ENCODE peak calls at places on chromosome 6, in seven cellular contexts. L is neuronal stem cell, E is H9, U is IMR-90, I is mesenchymal stem cell, D is H1, V is mesendoderm. G is an unnamed sample.

GRCh38 chr6:136725124-136725523 is 67.2 kb downstream of the MAP3K5 start:
- DNase-seq in L (no peak), I (no peak), E (no peak), U (peak; percentile 8), V (no peak), D (no peak), G (peak; percentile 51)

GRCh38 chr6:77401231-77401630 is 62.1 kb downstream of the HTR1B start:
- DNase-seq in V (no peak), I (no peak), D (no peak), L (no peak), E (no peak), U (no peak), G (peak; percentile 85)

GRCh38 chr6:20056350-20056992 is 155.8 kb downstream of the MBOAT1 start:
- DNase-seq in V (peak; percentile 59), U (peak; percentile 63), D (no peak), I (peak; percentile 46), L (peak; percentile 48), E (no peak), G (peak; percentile 75)

GRCh38 chr6:40778186-40778585 is 191.0 kb upstream of the LRFN2 start:
- DNase-seq in V (peak; percentile 75), E (no peak), I (peak; percentile 42), U (peak; percentile 32), D (no peak), L (no peak), G (no peak)

GRCh38 chr6:16136086-16136485 is 7.2 kb downstream of the MYLIP start:
- DNase-seq in E (no peak), V (no peak), U (no peak), D (no peak), I (no peak), L (no peak), G (no peak)

GRCh38 chr6:137746264-137746663 is 120.8 kb upstream of the TNFAIP3 start:
- DNase-seq in L (no peak), D (no peak), I (no peak), U (no peak), V (no peak), E (no peak), G (no peak)

GRCh38 chr6:155212616-155213380 is 51.0 kb upstream of the CLDN20 start:
- DNase-seq in I (no peak), E (no peak), L (no peak), V (no peak), U (no peak), D (no peak), G (peak; percentile 88)

GRCh38 chr6:33698494-33698893 is 13.0 kb downstream of the UQCC2 start:
- DNase-seq in V (no peak), E (no peak), D (no peak), U (no peak), L (no peak), I (no peak), G (no peak)

GRCh38 chr6:156832166-156832743 is 55.1 kb downstream of the ARID1B start:
- DNase-seq in V (no peak), I (peak; percentile 49), E (no peak), D (no peak), L (no peak), U (peak; percentile 72), G (no peak)

GRCh38 chr6:15073344-15073789 is 172.5 kb upstream of the JARID2 start:
- DNase-seq in I (no peak), D (no peak), V (peak; percentile 64), E (no peak), U (peak; percentile 18), L (no peak), G (no peak)

GRCh38 chr6:88367248-88367647 is 201.1 kb upstream of the CNR1 start:
- DNase-seq in V (no peak), L (no peak), D (no peak), I (no peak), E (no peak), U (no peak), G (no peak)

GRCh38 chr6:157997893-157998608 is 16.4 kb downstream of the SYNJ2 start:
- DNase-seq in D (no peak), E (no peak), U (no peak), L (no peak), I (no peak), V (no peak), G (no peak)

GRCh38 chr6:137926207-137926731 is 59.2 kb downstream of the TNFAIP3 start:
- DNase-seq in E (peak; percentile 40), I (peak; percentile 90), U (peak; percentile 92), D (peak; percentile 23), V (peak; percentile 93), L (peak; percentile 6), G (peak; percentile 93)

GRCh38 chr6:11210386-11211138 is 21.9 kb downstream of the NEDD9 start:
- DNase-seq in I (no peak), L (no peak), D (no peak), V (peak; percentile 61), U (no peak), E (no peak), G (no peak)

GRCh38 chr6:24847402-24847801 is 48.7 kb upstream of the ARMH2 start:
- DNase-seq in V (no peak), I (no peak), U (no peak), L (no peak), E (no peak), D (no peak), G (no peak)

GRCh38 chr6:156776841-156777576 is at the start of gene ARID1B:
- DNase-seq in E (peak; percentile 57), U (peak; percentile 83), V (peak; percentile 85), L (peak; percentile 74), I (peak; percentile 89), D (no peak), G (peak; percentile 87)

GRCh38 chr6:158642097-158642601 is 2.4 kb downstream of the DYNLT1 start:
- DNase-seq in I (peak; percentile 83), V (no peak), L (no peak), U (peak; percentile 96), E (no peak), D (no peak), G (peak; percentile 66)

GRCh38 chr6:53917464-53917842 is 122.6 kb downstream of the LRRC1 start:
- DNase-seq in U (no peak), L (no peak), D (no peak), E (no peak), I (no peak), V (no peak), G (no peak)

DNA sequence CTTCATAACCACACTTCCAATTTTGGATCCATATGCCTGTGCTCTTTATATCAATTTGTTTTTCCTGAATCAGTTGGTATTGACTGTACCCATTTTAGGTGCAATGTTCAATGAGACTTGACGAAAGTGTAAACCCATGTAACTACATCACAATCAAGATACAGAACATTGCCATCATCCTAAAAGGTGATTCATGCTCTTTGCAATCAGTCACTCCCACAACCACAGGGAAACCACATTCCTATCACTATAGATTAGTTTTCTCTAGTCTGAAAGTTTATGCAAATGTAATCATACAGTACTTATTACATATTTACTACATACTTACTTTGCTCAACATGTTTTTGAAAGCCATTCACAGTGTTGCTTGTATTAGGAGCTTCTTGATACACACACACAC is 167.4 kb downstream of the ADGRG6 start:
- DNase-seq in L (no peak), V (no peak), I (no peak), E (no peak), U (peak; percentile 8), D (no peak), G (peak; percentile 16)
- H2AK5ac ChIP-seq in L (no peak overlapping the region), V (no peak overlapping the region), I (no peak overlapping the region), E (no peak overlapping the region), U (no peak overlapping the region), D (no peak overlapping the region), G (no peak overlapping the region)

DNA sequence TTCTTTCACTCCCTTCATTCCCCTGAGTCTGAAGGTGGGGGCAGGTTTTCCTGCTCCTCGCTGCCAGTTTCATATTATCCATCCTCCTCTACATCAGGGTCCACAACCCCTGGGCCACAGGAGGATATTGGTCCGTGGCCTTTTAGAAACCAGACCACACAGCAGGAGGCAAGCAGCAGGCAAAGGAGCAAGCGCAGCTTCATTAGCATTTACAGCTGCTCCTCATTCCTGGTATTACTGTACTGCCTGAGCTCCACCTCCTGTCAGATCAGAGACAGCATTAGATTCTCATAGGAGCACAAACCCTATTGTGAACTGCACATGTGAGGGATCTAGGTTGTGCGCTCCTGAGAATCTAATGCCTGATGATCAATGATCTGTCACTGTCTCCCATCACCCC is 380.3 kb downstream of the ARHGAP18 start:
- DNase-seq in V (peak; percentile 38), L (no peak), D (no peak), U (no peak), E (no peak), I (no peak), G (no peak)
- H2AK5ac ChIP-seq in V (no peak overlapping the region), L (no peak overlapping the region), D (no peak overlapping the region), U (peak overlapping the region; percentile 20), E (no peak overlapping the region), I (no peak overlapping the region), G (no peak overlapping the region)

DNA sequence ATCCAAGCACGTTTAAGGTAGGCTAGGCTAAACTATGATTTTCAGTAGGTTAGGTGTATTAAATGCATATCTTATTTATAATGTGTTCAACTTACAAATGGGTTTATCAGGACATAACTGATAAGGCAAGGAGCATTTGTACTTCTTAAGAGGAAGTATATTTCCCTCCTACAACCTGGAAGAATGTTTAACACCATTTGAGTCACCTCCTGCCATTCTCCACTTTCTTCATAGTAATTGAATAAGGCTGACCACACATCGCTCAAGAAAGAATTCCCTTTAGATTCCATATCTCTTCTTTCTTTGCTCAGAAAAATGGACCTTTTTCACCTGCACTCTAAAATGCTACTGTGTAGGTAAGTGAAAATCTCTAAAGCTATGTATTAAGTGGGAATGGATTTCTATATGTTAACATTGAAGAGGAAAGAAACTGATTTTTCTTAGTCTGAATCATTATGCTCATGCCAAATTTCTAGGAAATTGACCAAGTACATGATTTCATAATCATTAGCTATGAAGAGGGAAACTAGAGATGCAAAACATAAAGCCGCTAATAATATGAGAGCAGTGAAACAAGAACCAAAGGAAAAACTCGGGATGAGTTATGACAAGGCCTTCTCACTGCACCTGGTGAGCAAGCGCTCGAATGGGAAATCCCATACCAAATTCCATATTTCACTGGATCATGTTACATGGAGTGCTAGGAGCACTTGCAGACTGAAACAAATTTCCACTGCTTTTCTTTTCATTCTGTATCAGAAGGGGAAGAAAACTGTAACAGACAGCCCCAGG is 210.4 kb downstream of the ALDH8A1 start:
- DNase-seq in I (no peak), V (no peak), U (peak; percentile 39), L (no peak), D (no peak), E (no peak), G (peak; percentile 28)
- H2AK5ac ChIP-seq in I (no peak overlapping the region), V (no peak overlapping the region), U (no peak overlapping the region), L (no peak overlapping the region), D (no peak overlapping the region), E (no peak overlapping the region), G (no peak overlapping the region)

DNA sequence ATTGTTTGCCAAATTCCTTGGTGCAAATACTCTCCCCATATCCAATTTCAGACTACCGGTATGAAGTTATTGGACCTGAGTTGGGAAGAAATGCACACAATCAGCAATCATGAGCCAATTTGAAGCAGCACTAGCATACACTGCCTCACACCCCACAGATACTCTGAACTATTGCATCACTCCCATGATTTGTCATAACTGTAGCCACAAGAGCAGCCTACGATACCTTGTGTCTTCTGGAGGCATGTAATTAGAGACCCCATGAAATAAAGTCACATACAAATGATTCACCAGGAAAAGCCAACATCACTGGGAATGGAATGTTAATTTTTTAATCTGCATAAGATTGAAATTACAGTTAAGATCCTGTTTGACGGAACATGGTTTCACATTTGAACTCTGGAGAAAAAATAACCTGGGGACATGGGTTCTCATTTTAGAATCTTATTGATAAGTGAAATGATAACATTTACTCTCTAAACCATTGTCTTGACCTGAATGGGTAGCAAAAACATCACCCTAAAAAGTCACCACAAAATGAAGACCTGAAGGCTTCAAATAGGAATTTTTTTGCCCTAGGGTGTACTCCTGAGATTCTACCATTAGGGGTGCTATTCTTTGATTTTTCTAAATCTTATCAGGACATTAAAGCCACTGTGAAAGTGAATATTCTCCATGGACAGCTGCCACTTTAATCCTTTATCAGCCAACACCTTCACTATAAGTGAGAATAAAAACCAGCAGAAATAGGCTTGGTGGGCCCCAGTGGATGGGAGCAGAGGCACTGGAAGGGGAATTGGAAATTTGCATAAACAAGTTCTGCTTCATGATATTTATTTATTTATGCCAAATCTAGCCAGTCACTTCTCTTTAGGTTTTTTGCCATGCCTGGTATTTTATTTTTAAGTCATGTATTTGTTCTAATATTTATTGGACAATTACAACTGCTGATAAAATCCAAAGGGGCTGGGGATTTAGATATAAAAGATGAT is 34.5 kb upstream of the HBS1L start:
- DNase-seq in L (no peak), V (peak; percentile 51), U (peak; percentile 72), E (no peak), I (peak; percentile 28), D (no peak), G (no peak)
- H2AK5ac ChIP-seq in L (no peak overlapping the region), V (no peak overlapping the region), U (no peak overlapping the region), E (no peak overlapping the region), I (no peak overlapping the region), D (no peak overlapping the region), G (no peak overlapping the region)